ENCODE peak calls at places on chromosomes 1 and 21, in nine cellular contexts. K is kidney epithelial cell, S is esophagus squamous epithelium, N is cardiac muscle cell, A is kidney, F is PC-9, G is GM06990, J is GM12865, D is WTC11. C is an unnamed sample.

GRCh38 chr1:58727363-58727762 is 27.5 kb upstream of the MYSM1 start:
- DNase-seq in J (no peak), K (peak; percentile 88), A (no peak), G (no peak), F (peak; percentile 96), S (no peak), D (no peak), N (no peak), C (no peak)

GRCh38 chr1:156149374-156150106 is 3.8 kb upstream of the SEMA4A start:
- DNase-seq in S (no peak), A (no peak), F (no peak), J (peak; percentile 93), N (no peak), K (no peak), G (peak; percentile 82), D (peak; percentile 95), C (no peak)

GRCh38 chr1:186819140-186819539 is 9.6 kb upstream of the PLA2G4A start:
- DNase-seq in D (no peak), F (no peak), J (peak; percentile 51), S (no peak), K (no peak), A (no peak), G (no peak), N (no peak), C (no peak)

GRCh38 chr1:234780531-234781162 is 170.7 kb upstream of the IRF2BP2 start:
- DNase-seq in D (peak; percentile 50), F (no peak), A (peak; percentile 85), J (no peak), S (no peak), G (no peak), K (no peak), N (no peak), C (no peak)

GRCh38 chr1:111489604-111490003 is 13.8 kb downstream of the ADORA3 start:
- DNase-seq in A (no peak), J (no peak), G (no peak), S (no peak), K (no peak), N (no peak), D (no peak), F (no peak), C (no peak)

GRCh38 chr1:35808376-35809155 is 750 bp downstream of the AGO4 start:
- DNase-seq in A (peak; percentile 81), G (peak; percentile 31), J (peak; percentile 20), D (peak; percentile 38), K (no peak), F (no peak), N (peak; percentile 50), S (no peak), C (peak; percentile 36)

GRCh38 chr1:193070942-193071341 is 11.5 kb downstream of the RO60 start:
- DNase-seq in J (peak; percentile 59), S (no peak), F (no peak), A (no peak), N (no peak), K (no peak), G (no peak), D (peak; percentile 35), C (no peak)

GRCh38 chr21:14454642-14455009 is 71.7 kb upstream of the HSPA13 start:
- DNase-seq in D (no peak), N (no peak), K (no peak), G (peak; percentile 69), F (no peak), S (no peak), J (peak; percentile 88), A (no peak), C (no peak)

GRCh38 chr1:97010865-97011264 is 289.3 kb downstream of the PTBP2 start:
- DNase-seq in F (no peak), A (no peak), D (no peak), K (no peak), S (no peak), N (no peak), J (peak; percentile 17), G (no peak), C (no peak)

GRCh38 chr1:44077421-44077820 is 41.2 kb upstream of the KLF17 start:
- DNase-seq in J (no peak), G (no peak), S (no peak), A (no peak), N (no peak), K (no peak), D (no peak), F (no peak), C (no peak)

GRCh38 chr1:44074415-44074814 is 43.2 kb upstream of the SLC6A9 start:
- DNase-seq in A (no peak), D (no peak), G (no peak), K (no peak), F (no peak), J (no peak), N (no peak), S (no peak), C (no peak)

GRCh38 chr1:44072204-44072603 is 40.9 kb upstream of the SLC6A9 start:
- DNase-seq in K (peak; percentile 85), D (no peak), S (no peak), N (no peak), F (peak; percentile 40), G (no peak), J (no peak), A (no peak), C (no peak)

GRCh38 chr1:44076093-44076492 is 42.5 kb upstream of the KLF17 start:
- DNase-seq in J (no peak), A (no peak), F (no peak), D (no peak), G (no peak), S (no peak), K (peak; percentile 61), N (no peak), C (no peak)

DNA sequence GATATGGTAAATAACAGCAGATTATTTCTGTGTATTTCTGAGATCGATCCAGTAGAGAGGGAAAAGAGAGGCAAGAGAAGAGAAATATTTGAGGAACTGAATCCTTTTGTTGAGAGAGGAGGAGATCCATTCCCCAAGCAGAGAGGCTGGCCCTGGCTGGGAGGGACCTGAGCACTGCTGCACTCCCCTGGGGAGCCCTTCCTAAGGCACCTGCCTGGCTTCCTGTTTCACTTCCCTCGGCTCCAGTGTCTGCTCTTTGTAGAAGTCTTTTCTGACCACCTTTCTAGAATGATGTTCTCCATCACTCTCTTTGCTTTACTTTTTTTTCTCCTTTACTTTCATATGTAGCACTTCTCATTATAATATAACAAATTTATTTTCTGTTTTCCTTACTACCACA is 42.3 kb upstream of the SLC6A9 start:
- DNase-seq in N (no peak), A (no peak), F (no peak), K (no peak), S (no peak), J (no peak), G (no peak), D (no peak), C (no peak)
- TF ChIP-seq CTCF in N (no peak), A (no peak), F (no peak), K (no peak), S (no peak), J (no peak), G (no peak), D (no peak), C (no peak)

GRCh38 chr1:205986291-205986690 is 16.9 kb downstream of the RAB7B start:
- DNase-seq in D (no peak), N (no peak), S (no peak), A (no peak), K (no peak), G (no peak), J (no peak), F (no peak), C (no peak)
- TF ChIP-seq CTCF in D (no peak), N (peak; percentile 7), S (no peak), A (no peak), K (peak; percentile 10), G (peak; percentile 19), J (no peak), F (no peak), C (no peak)

GRCh38 chr1:179576509-179576908 is 761 bp upstream of the NPHS2 start:
- DNase-seq in D (no peak), F (no peak), J (no peak), A (no peak), N (no peak), S (no peak), G (no peak), K (no peak), C (no peak)

GRCh38 chr1:179575497-179576314 is at the start of gene NPHS2:
- DNase-seq in F (no peak), A (peak; percentile 67), D (peak; percentile 48), K (no peak), N (peak; percentile 20), J (no peak), G (no peak), S (no peak), C (no peak)
- TF ChIP-seq CTCF in F (no peak), A (no peak), D (no peak), K (no peak), N (no peak), J (no peak), G (no peak), S (no peak), C (no peak)

GRCh38 chr1:32048440-32048839 is 24.3 kb upstream of the TMEM39B start:
- DNase-seq in S (no peak), G (no peak), K (no peak), F (no peak), N (no peak), A (no peak), D (no peak), J (no peak), C (no peak)

GRCh38 chr1:32042330-32042729 is 28.7 kb downstream of the KHDRBS1 start:
- DNase-seq in K (no peak), F (no peak), J (no peak), D (no peak), A (no peak), S (no peak), G (no peak), N (no peak), C (no peak)

GRCh38 chr1:32047701-32048100 is 25.0 kb upstream of the TMEM39B start:
- DNase-seq in G (no peak), A (no peak), D (no peak), N (no peak), J (no peak), F (no peak), S (no peak), K (no peak), C (no peak)

GRCh38 chr1:32044246-32044645 is 28.5 kb upstream of the TMEM39B start:
- DNase-seq in G (no peak), F (no peak), J (no peak), K (no peak), N (no peak), S (no peak), A (no peak), D (no peak), C (no peak)

DNA sequence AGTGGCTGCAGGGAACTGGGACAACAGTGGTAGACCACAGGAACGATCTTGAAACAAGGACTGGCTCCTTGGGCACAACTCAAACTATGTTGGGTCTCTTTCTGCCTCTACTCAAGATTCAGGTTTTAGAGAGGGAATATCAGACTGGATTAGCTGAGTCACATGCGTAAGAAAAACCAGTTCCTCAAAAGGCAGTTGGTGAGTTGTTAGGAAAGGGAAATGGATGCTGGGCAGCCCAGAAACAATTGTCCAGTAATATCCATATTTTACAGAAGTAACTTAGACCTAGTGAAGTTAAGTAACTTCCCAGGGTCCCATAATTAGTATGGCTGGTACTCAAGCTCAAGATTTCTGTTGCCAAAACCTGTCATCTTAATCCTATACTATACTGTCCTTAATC is 27.0 kb upstream of the TMEM39B start:
- DNase-seq in F (no peak), K (no peak), N (no peak), G (no peak), A (no peak), D (no peak), J (no peak), S (no peak), C (no peak)
- TF ChIP-seq CTCF in F (no peak), K (no peak), N (no peak), G (no peak), A (no peak), D (no peak), J (no peak), S (no peak), C (no peak)